ENCODE peak calls at places on chromosomes 16 and 17, in seven cellular contexts. U is tibial artery, H is heart right ventricle, Z is right atrium auricular region, Q is adrenal gland, A is thoracic aorta, M is cardiac muscle cell. O is an unnamed sample. For H3K36me3, the result is how much of the 10 kb centered on the place peaks cover.

GRCh38 chr17:41347872-41348760 is 2.5 kb downstream of the KRT33A start:
- DNase-seq in M (no peak), Q (no peak), H (no peak), Z (no peak), A (no peak), U (no peak), O (no peak)

GRCh38 chr16:69620564-69620963 is 54.8 kb downstream of the NFAT5 start:
- DNase-seq in H (no peak), Q (no peak), U (no peak), Z (no peak), M (peak), A (no peak), O (no peak)

GRCh38 chr17:76381633-76382304 is 2.6 kb upstream of the SPHK1 start:
- DNase-seq in H (peak), M (peak), Z (no peak), U (no peak), Q (peak), A (no peak), O (no peak)

GRCh38 chr17:11608396-11608795 is 10.1 kb downstream of the DNAH9 start:
- DNase-seq in H (no peak), Z (peak), A (no peak), Q (peak), M (peak), U (peak), O (no peak)

GRCh38 chr17:49278076-49278475 is 47.5 kb upstream of the PHOSPHO1 start:
- DNase-seq in M (no peak), Q (no peak), A (no peak), Z (no peak), H (no peak), U (peak), O (no peak)

GRCh38 chr17:15431201-15431600 is 36.2 kb downstream of the CDRT4 start:
- DNase-seq in M (no peak), Q (no peak), H (no peak), U (peak), A (no peak), Z (peak), O (no peak)

GRCh38 chr17:14459955-14460354 is 159.1 kb downstream of the HS3ST3B1 start:
- DNase-seq in Q (no peak), Z (no peak), M (no peak), U (no peak), A (no peak), H (no peak), O (no peak)

GRCh38 chr17:79919164-79919585 is 79.9 kb upstream of the CBX4 start:
- DNase-seq in H (peak), Q (peak), Z (peak), M (no peak), U (peak), A (peak), O (no peak)

GRCh38 chr17:44636562-44636961 is 19.7 kb upstream of the MEIOC start:
- DNase-seq in H (no peak), Z (no peak), U (no peak), A (no peak), M (peak), Q (no peak), O (no peak)

GRCh38 chr17:47063475-47063874 is 84.4 kb upstream of the RPRML start:
- DNase-seq in U (no peak), M (no peak), Q (no peak), A (no peak), Z (no peak), H (no peak), O (no peak)

GRCh38 chr17:33874617-33875060 is 380.4 kb upstream of the CCL2 start:
- DNase-seq in Z (no peak), M (no peak), A (no peak), U (no peak), Q (no peak), H (no peak), O (no peak)

GRCh38 chr17:16521070-16521727 is 29.2 kb upstream of the LRRC75A start:
- DNase-seq in H (peak), M (peak), U (peak), Z (peak), A (no peak), Q (peak), O (peak)

GRCh38 chr17:15348030-15348429 is 6.6 kb upstream of the TEKT3 start:
- DNase-seq in M (no peak), Q (no peak), Z (no peak), U (no peak), A (no peak), H (no peak), O (no peak)

GRCh38 chr17:77314601-77315000 is 173.8 kb downstream of the SEC14L1 start:
- DNase-seq in H (no peak), A (no peak), U (peak), M (no peak), Q (no peak), Z (no peak), O (no peak)

GRCh38 chr16:77898671-77899211 is 110.4 kb downstream of the VAT1L start:
- DNase-seq in Q (peak), H (no peak), M (peak), A (no peak), Z (no peak), U (no peak), O (no peak)

GRCh38 chr17:38565853-38566665 is 39.7 kb downstream of the SRCIN1 start:
- DNase-seq in Q (no peak), H (no peak), U (no peak), M (no peak), A (no peak), Z (no peak), O (no peak)

GRCh38 chr17:13993106-13993505 is 76.2 kb upstream of the COX10 start:
- DNase-seq in Q (no peak), U (no peak), A (no peak), M (no peak), H (no peak), Z (no peak), O (no peak)

GRCh38 chr16:75591001-75591852 is 25.0 kb downstream of the GABARAPL2 start:
- DNase-seq in H (peak), U (peak), Z (peak), M (peak), A (peak), Q (no peak), O (no peak)

GRCh38 chr16:88685156-88686061 is 898 bp downstream of the SNAI3 start:
- DNase-seq in H (no peak), Z (no peak), U (no peak), A (no peak), Q (peak), M (peak), O (no peak)

GRCh38 chr16:51807551-51807950 is 656.5 kb upstream of the SALL1 start:
- DNase-seq in M (no peak), Q (no peak), H (no peak), Z (no peak), A (no peak), U (no peak), O (no peak)

GRCh38 chr17:75738218-75738802 is 17.1 kb downstream of the ITGB4 start:
- DNase-seq in H (no peak), A (no peak), Z (peak), U (peak), M (peak), Q (no peak), O (no peak)

GRCh38 chr16:60582528-60582927 is 1453.7 kb downstream of the CDH8 start:
- DNase-seq in Z (no peak), A (no peak), Q (no peak), U (no peak), H (no peak), M (no peak), O (no peak)

GRCh38 chr16:85331685-85332084 is 219.4 kb upstream of the CIBAR2 start:
- DNase-seq in M (no peak), U (no peak), H (no peak), Z (no peak), Q (no peak), A (no peak), O (no peak)

GRCh38 chr16:31132303-31132978 is 3.1 kb downstream of the PRSS8 start:
- DNase-seq in Z (no peak), H (no peak), A (no peak), M (no peak), U (no peak), Q (no peak), O (no peak)

GRCh38 chr16:239948-240277 is 5.3 kb downstream of the FAM234A start:
- DNase-seq in H (no peak), Q (no peak), U (no peak), Z (no peak), M (peak), A (no peak), O (no peak)

GRCh38 chr17:17755715-17756114 is 74.5 kb downstream of the RAI1 start:
- DNase-seq in Z (no peak), U (no peak), A (no peak), Q (no peak), M (no peak), H (no peak), O (no peak)

GRCh38 chr17:17682737-17683675 is 1.7 kb downstream of the RAI1 start:
- DNase-seq in U (peak), M (peak), A (no peak), Z (no peak), Q (peak), H (peak), O (peak)

GRCh38 chr17:58318627-58319180 is 9.9 kb downstream of the TSPOAP1 start:
- DNase-seq in A (no peak), H (no peak), Q (no peak), Z (no peak), U (peak), M (no peak), O (no peak)

GRCh38 chr16:143047-143446 is 4.6 kb upstream of the NPRL3 start:
- DNase-seq in Q (no peak), Z (no peak), H (no peak), U (no peak), M (no peak), A (no peak), O (no peak)

GRCh38 chr16:28308794-28309535 is 16.6 kb downstream of the SBK1 start:
- DNase-seq in Z (no peak), A (no peak), U (no peak), H (no peak), M (no peak), Q (no peak), O (no peak)
- H3K4me3 ChIP-seq in Z (no peak), A (no peak), U (no peak), H (no peak), M (no peak), Q (no peak), O (no peak)

DNA sequence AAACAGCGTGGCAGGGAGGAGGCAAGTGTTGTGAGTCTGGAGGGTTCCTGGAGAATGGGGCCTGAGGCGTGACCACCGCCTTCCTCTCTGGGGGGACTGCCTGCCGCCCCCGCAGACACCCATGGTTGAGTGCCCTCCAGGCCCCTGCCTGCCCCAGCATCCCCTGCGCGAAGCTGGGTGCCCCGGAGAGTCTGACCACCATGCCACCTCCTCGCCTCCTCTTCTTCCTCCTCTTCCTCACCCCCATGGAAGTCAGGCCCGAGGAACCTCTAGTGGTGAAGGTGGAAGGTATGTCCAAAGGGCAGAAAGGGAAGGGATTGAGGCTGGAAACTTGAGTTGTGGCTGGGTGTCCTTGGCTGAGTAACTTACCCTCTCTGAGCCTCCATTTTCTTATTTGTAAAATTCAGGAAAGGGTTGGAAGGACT is at the start of gene CD19:
- DNase-seq in M (no peak), U (no peak), A (no peak), Q (no peak), H (no peak), Z (no peak), O (no peak)
- H3K27ac ChIP-seq in M (peak), U (no peak), A (no peak), Q (no peak), H (no peak), Z (no peak), O (peak)

GRCh38 chr17:19791918-19792317 is 43.8 kb upstream of the ALDH3A1 start:
- DNase-seq in Z (no peak), U (no peak), A (no peak), Q (no peak), H (no peak), M (no peak), O (no peak)
- H3K36me3 ChIP-seq in Z (half or more), U (half or more), A (under half), Q (half or more), H (under half), M (under half), O (under half)

DNA sequence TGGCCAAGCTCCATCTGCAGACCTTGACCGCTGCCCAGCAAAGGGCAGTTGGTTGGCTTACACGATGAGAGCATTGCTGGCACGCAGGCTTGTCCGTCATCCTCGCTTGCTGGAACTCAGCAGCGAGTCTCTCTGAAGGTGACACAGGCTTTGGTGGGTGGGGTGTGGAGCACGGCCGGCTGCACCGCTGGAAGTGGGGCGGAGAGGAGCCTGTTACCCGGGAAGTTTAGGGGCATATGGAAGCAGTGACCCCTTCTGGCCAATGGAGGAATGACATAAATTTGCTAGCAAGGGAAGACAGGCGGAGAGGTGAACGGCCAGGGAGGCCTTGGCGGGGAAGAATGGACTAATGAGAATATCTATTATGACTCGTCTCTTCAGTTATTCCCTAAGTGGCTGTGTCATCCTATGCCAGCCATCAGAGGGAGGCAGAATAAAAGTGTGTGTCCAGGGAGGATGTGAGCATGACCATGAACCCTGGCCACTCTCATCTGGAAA is 65.9 kb upstream of the SDK2 start:
- DNase-seq in H (peak), Z (peak), Q (peak), M (peak), U (no peak), A (peak), O (peak)
- H3K4me3 ChIP-seq in H (no peak), Z (no peak), Q (no peak), M (no peak), U (no peak), A (no peak), O (no peak)

DNA sequence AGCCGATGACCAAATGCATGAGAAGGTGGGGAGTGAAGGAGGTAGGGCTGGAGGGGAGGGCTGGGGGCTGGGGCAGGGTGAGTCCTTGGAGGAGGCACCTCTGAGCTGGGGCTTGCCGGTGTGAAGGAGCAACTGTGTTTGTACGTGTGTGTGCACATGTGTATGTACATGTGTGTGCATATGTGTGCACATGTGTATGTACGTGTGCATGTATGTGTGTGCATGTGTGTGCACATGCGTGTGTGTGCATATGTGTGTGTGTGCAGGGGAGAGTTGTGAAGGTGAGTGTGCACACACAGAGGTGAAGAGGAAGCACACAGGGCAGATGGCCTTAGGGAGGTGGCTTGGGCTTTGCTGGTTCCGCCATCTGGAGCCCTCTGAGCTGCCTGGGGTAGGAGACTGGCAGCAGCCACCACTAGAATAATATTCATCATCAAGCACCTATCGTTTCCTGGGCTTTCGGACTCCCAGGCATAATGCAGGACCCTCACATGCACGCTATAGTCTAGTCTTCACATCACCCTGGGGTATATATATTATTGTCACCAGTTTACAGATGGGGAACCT is 120.9 kb upstream of the CDC42EP4 start:
- DNase-seq in U (no peak), Q (no peak), M (no peak), H (no peak), A (no peak), Z (no peak), O (no peak)
- H3K27ac ChIP-seq in U (no peak), Q (no peak), M (no peak), H (no peak), A (no peak), Z (no peak), O (no peak)

GRCh38 chr16:3674513-3675295 is 20.2 kb downstream of the DNASE1 start:
- DNase-seq in A (no peak), U (no peak), H (no peak), M (no peak), Q (no peak), Z (no peak), O (no peak)

GRCh38 chr16:3673201-3673600 is 18.7 kb downstream of the DNASE1 start:
- DNase-seq in A (no peak), Z (no peak), Q (no peak), U (no peak), H (no peak), M (no peak), O (no peak)

GRCh38 chr16:3677994-3678393 is 23.5 kb downstream of the DNASE1 start:
- DNase-seq in A (no peak), H (no peak), M (no peak), U (no peak), Q (no peak), Z (no peak), O (no peak)

GRCh38 chr16:3673676-3674377 is 19.3 kb downstream of the DNASE1 start:
- DNase-seq in Q (no peak), H (no peak), M (no peak), U (no peak), A (no peak), Z (no peak), O (no peak)

GRCh38 chr16:3675601-3676130 is 21.2 kb downstream of the DNASE1 start:
- DNase-seq in Q (no peak), M (no peak), Z (no peak), A (no peak), H (no peak), U (no peak), O (no peak)
- H3K36me3 ChIP-seq in Q (half or more), M (under half), Z (half or more), A (under half), H (under half), U (half or more), O (half or more)

GRCh38 chr16:66698046-66698445 is 1.5 kb upstream of the CMTM4 start:
- DNase-seq in Z (no peak), M (no peak), Q (no peak), H (no peak), A (no peak), U (no peak), O (no peak)

GRCh38 chr16:66696669-66697630 is at the start of gene CMTM4:
- DNase-seq in Q (peak), Z (peak), U (peak), H (peak), A (peak), M (peak), O (peak)

GRCh38 chr16:66693088-66693487 is 3.5 kb downstream of the CMTM4 start:
- DNase-seq in A (no peak), M (no peak), Z (no peak), H (no peak), Q (no peak), U (no peak), O (no peak)

GRCh38 chr16:66695474-66695934 is 1.0 kb downstream of the CMTM4 start:
- DNase-seq in Z (no peak), A (no peak), H (no peak), M (no peak), Q (no peak), U (peak), O (no peak)

GRCh38 chr16:66695935-66696668 is 441 bp downstream of the CMTM4 start:
- DNase-seq in A (no peak), Q (peak), U (peak), Z (no peak), H (peak), M (no peak), O (peak)
- H3K4me3 ChIP-seq in A (peak), Q (no peak), U (peak), Z (peak), H (peak), M (peak), O (peak)

DNA sequence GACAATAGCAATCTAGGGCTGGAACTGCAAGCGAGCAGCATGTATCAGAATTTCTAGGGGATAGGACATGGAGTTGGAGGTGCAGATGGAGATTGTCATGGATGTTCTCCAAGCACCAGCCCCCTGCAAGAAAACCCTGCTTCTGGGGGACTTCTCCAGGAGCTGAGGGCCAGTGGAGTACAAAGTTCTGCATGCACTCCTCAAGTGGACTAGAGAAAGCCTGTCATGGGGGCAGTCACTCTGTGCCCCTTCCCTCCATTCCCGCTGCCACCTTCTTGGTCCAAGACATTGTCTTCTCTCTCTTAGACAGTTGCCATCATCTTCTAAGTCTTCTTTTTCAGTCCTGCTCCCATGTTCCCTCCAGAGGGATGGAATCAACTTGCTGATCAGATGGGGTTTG is 87.9 kb downstream of the AIPL1 start:
- DNase-seq in A (no peak), U (no peak), Z (no peak), H (no peak), Q (no peak), M (no peak), O (no peak)
- H3K27ac ChIP-seq in A (no peak), U (no peak), Z (no peak), H (no peak), Q (no peak), M (no peak), O (no peak)

O was measured in effector memory CD4-positive, alpha-beta T cell.